ENCODE peak calls at places on chromosome 2, in nine cellular contexts. Z is GM20000; W is fibroblast of gingiva; L is lower lobe of right lung; H is stimulated activated CD8-positive, alpha-beta memory T cell treated with anti-CD3 and anti-CD28 coated beads, Interleukin-12 subunit alpha, Interleukin-12 subunit beta, amount 100 ng/mL, for 1 hour; M is M059J; E is T-helper 1 cell; F is right cardiac atrium; I is type B pancreatic cell. C is an unnamed sample.

GRCh38 chr2:172101008-172101706 is 1.5 kb downstream of the DLX2 start:
- DNase-seq in I (no peak), F (peak), M (no peak), L (no peak), H (no peak), W (peak), E (no peak), Z (peak), C (no peak)

GRCh38 chr2:54572262-54572635 is 116.1 kb downstream of the SPTBN1 start:
- DNase-seq in H (no peak), L (no peak), Z (no peak), E (peak), I (no peak), M (peak), W (peak), F (no peak), C (no peak)

GRCh38 chr2:102915128-102915527 is 153.3 kb downstream of the TMEM182 start:
- DNase-seq in H (no peak), L (no peak), M (peak), F (no peak), W (peak), E (no peak), I (no peak), Z (no peak), C (no peak)

GRCh38 chr2:216404010-216404618 is 8.2 kb upstream of the SMARCAL1 start:
- DNase-seq in F (peak), H (peak), L (no peak), W (peak), M (peak), E (peak), Z (peak), I (no peak), C (no peak)

GRCh38 chr2:238286551-238286950 is 1.9 kb downstream of the PER2 start:
- DNase-seq in F (peak), W (peak), E (no peak), M (peak), I (no peak), H (no peak), Z (no peak), L (peak), C (no peak)

GRCh38 chr2:44943031-44943692 is 1.7 kb downstream of the SIX3 start:
- DNase-seq in M (no peak), L (no peak), F (no peak), H (no peak), I (no peak), Z (peak), E (no peak), W (peak), C (peak)

GRCh38 chr2:29923110-29923721 is 1.8 kb upstream of the ALK start:
- DNase-seq in H (peak), I (no peak), Z (peak), L (peak), E (peak), F (peak), M (peak), W (peak), C (peak)

GRCh38 chr2:156009293-156009692 is 323.2 kb downstream of the NR4A2 start:
- DNase-seq in F (no peak), M (no peak), L (no peak), Z (no peak), I (no peak), H (no peak), E (no peak), W (no peak), C (no peak)

GRCh38 chr2:52416340-52416739 is 1351.3 kb upstream of the CHAC2 start:
- DNase-seq in E (no peak), F (no peak), L (no peak), W (no peak), Z (no peak), M (no peak), I (no peak), H (no peak), C (no peak)

GRCh38 chr2:64186698-64187605 is 42.7 kb upstream of the PELI1 start:
- DNase-seq in H (no peak), M (no peak), E (no peak), F (no peak), L (no peak), I (no peak), W (peak), Z (no peak), C (no peak)

GRCh38 chr2:152334701-152335015 is 316 bp upstream of the FMNL2 start:
- DNase-seq in M (no peak), Z (no peak), F (no peak), L (no peak), E (no peak), W (no peak), I (no peak), H (no peak), C (no peak)

C was measured in ecto neural progenitor cell.